ENCODE peak calls at places on chromosomes 16 and 17, in eight cellular contexts. S is neural progenitor cell; G is right atrium auricular region; U is trophoblast cell; V is left ventricle myocardium inferior; H is GM23338; A is body of pancreas; O is CD4-positive, alpha-beta memory T cell. M is an unnamed sample.

GRCh38 chr17:81939881-81940385 is 2.8 kb upstream of the PYCR1 start:
- DNase-seq in G (peak; percentile 68), O (no peak), S (no peak), H (no peak), U (no peak), A (peak; percentile 20), V (peak; percentile 78), M (peak; percentile 50)

GRCh38 chr17:82050152-82050760 is 1.4 kb downstream of the RFNG start:
- DNase-seq in U (no peak), A (no peak), H (no peak), S (no peak), O (no peak), G (no peak), V (no peak), M (no peak)

GRCh38 chr17:57092171-57092570 is 7.1 kb downstream of the AKAP1 start:
- DNase-seq in O (no peak), H (no peak), S (no peak), A (no peak), V (no peak), U (no peak), G (no peak), M (no peak)

GRCh38 chr17:57774872-57775271 is 29.8 kb upstream of the CCDC182 start:
- DNase-seq in G (no peak), S (no peak), U (no peak), H (no peak), V (no peak), O (no peak), A (no peak), M (no peak)

GRCh38 chr17:49760296-49760695 is 3.6 kb downstream of the FAM117A start:
- DNase-seq in S (no peak), U (no peak), O (no peak), V (no peak), H (no peak), A (no peak), G (no peak), M (no peak)

GRCh38 chr16:1874854-1875253 is 2.9 kb upstream of the MEIOB start:
- DNase-seq in A (no peak), S (no peak), U (no peak), O (no peak), H (no peak), V (no peak), G (no peak), M (no peak)

GRCh38 chr16:19136549-19137196 is 22.9 kb downstream of the ITPRIPL2 start:
- DNase-seq in V (no peak), S (no peak), G (no peak), U (peak; percentile 64), H (no peak), A (no peak), O (no peak), M (peak; percentile 38)

GRCh38 chr17:49861150-49861884 is 13.4 kb upstream of the TAC4 start:
- DNase-seq in S (peak; percentile 78), U (peak; percentile 88), G (no peak), V (no peak), A (peak; percentile 41), O (peak; percentile 39), H (peak; percentile 68), M (no peak)

GRCh38 chr16:17356243-17356933 is 114.4 kb downstream of the XYLT1 start:
- DNase-seq in V (no peak), A (no peak), S (no peak), G (no peak), O (no peak), U (no peak), H (no peak), M (no peak)

GRCh38 chr17:7465481-7466275 is 13.8 kb downstream of the ZBTB4 start:
- DNase-seq in S (no peak), H (no peak), A (no peak), G (no peak), U (no peak), O (no peak), V (no peak), M (no peak)

GRCh38 chr17:63247706-63248105 is 198.4 kb downstream of the CYB561 start:
- DNase-seq in S (no peak), U (no peak), G (no peak), V (no peak), A (no peak), H (no peak), O (no peak), M (no peak)

GRCh38 chr16:52563767-52564611 is 17.0 kb upstream of the TOX3 start:
- DNase-seq in O (no peak), S (no peak), G (no peak), H (no peak), A (no peak), V (no peak), U (no peak), M (no peak)

GRCh38 chr16:27123795-27124194 is 57.1 kb downstream of the C16orf82 start:
- DNase-seq in O (no peak), A (no peak), U (no peak), G (no peak), V (no peak), S (no peak), H (no peak), M (no peak)

GRCh38 chr17:76202516-76202915 is 37.8 kb downstream of the RNF157 start:
- DNase-seq in S (no peak), A (no peak), H (no peak), V (no peak), O (no peak), G (no peak), U (no peak), M (no peak)

GRCh38 chr17:33113281-33114010 is 121.8 kb downstream of the SPACA3 start:
- DNase-seq in O (no peak), V (no peak), S (no peak), H (peak; percentile 23), U (no peak), G (no peak), A (peak; percentile 40), M (no peak)

GRCh38 chr17:67007266-67007665 is 37.1 kb upstream of the CACNG1 start:
- DNase-seq in G (no peak), O (no peak), S (no peak), H (no peak), A (no peak), U (no peak), V (no peak), M (no peak)

GRCh38 chr16:3739636-3740035 is 22.3 kb upstream of the TRAP1 start:
- DNase-seq in H (no peak), S (no peak), G (no peak), U (no peak), V (no peak), O (no peak), A (no peak), M (no peak)

GRCh38 chr17:63649813-63650212 is 27.6 kb downstream of the MAP3K3 start:
- DNase-seq in G (no peak), V (no peak), A (no peak), H (no peak), U (no peak), S (no peak), O (no peak), M (no peak)

GRCh38 chr16:29116980-29117379 is 132.1 kb downstream of the LAT start:
- DNase-seq in O (no peak), V (no peak), U (no peak), G (no peak), S (no peak), A (no peak), H (no peak), M (no peak)

GRCh38 chr16:83899272-83899897 is 470 bp downstream of the MLYCD start:
- DNase-seq in U (peak; percentile 51), H (peak; percentile 73), O (peak; percentile 42), A (peak; percentile 54), G (no peak), S (peak; percentile 82), V (peak; percentile 49), M (no peak)

GRCh38 chr16:88469615-88470395 is 16.7 kb downstream of the ZFPM1 start:
- DNase-seq in U (no peak), S (no peak), V (no peak), G (no peak), O (peak; percentile 57), H (no peak), A (no peak), M (no peak)

GRCh38 chr16:46607529-46607928 is 13.7 kb downstream of the SHCBP1 start:
- DNase-seq in V (no peak), A (no peak), H (peak; percentile 26), U (no peak), O (peak; percentile 27), G (no peak), S (no peak), M (no peak)

GRCh38 chr17:1490643-1491405 is 1.7 kb downstream of the MYO1C start:
- DNase-seq in G (peak; percentile 64), S (peak; percentile 84), A (peak; percentile 69), H (peak; percentile 80), V (peak; percentile 83), O (peak; percentile 52), U (peak; percentile 39), M (no peak)

GRCh38 chr16:4979736-4980660 is 21.9 kb downstream of the SEC14L5 start:
- DNase-seq in A (no peak), U (no peak), O (no peak), V (no peak), S (no peak), G (no peak), H (no peak), M (no peak)

GRCh38 chr16:4979164-4979563 is 21.0 kb downstream of the SEC14L5 start:
- DNase-seq in V (no peak), S (no peak), A (no peak), G (no peak), U (no peak), H (no peak), O (no peak), M (no peak)

GRCh38 chr16:4976079-4976478 is 17.9 kb downstream of the SEC14L5 start:
- DNase-seq in S (no peak), U (no peak), V (no peak), G (no peak), H (no peak), A (no peak), O (no peak), M (no peak)

GRCh38 chr16:4972938-4973587 is 14.9 kb downstream of the SEC14L5 start:
- DNase-seq in H (no peak), A (no peak), V (no peak), G (no peak), U (no peak), S (no peak), O (no peak), M (peak; percentile 55)

GRCh38 chr16:4976611-4977145 is 18.5 kb downstream of the SEC14L5 start:
- DNase-seq in S (no peak), U (no peak), O (no peak), G (no peak), A (peak; percentile 90), H (no peak), V (no peak), M (peak; percentile 89)
- H3K27ac ChIP-seq in S (no peak overlapping the region), U (no peak overlapping the region), O (no peak overlapping the region), G (no peak overlapping the region), A (peak overlapping the region; percentile 75), H (no peak overlapping the region), V (no peak overlapping the region), M (peak overlapping the region; percentile 96)

GRCh38 chr17:48567646-48568354 is 10.3 kb downstream of the HOXB4 start:
- DNase-seq in U (no peak), G (no peak), V (no peak), H (no peak), S (no peak), A (no peak), O (no peak), M (no peak)
- H3K27me3 ChIP-seq in U (peaks cover 11% of the 10 kb centered on the region), G (peaks cover 18% of the 10 kb centered on the region), V (peaks cover 100% of the 10 kb centered on the region), H (peaks cover 100% of the 10 kb centered on the region), S (peaks cover 100% of the 10 kb centered on the region), A (peaks cover 31% of the 10 kb centered on the region), O (no peaks in the 10 kb centered on the region), M (peaks cover 29% of the 10 kb centered on the region)

GRCh38 chr17:27460196-27460725 is 4.0 kb downstream of the KSR1 start:
- DNase-seq in S (no peak), A (peak; percentile 40), U (no peak), G (no peak), V (no peak), H (no peak), O (no peak), M (no peak)
- H3K27ac ChIP-seq in S (no peak overlapping the region), A (peak overlapping the region; percentile 81), U (no peak overlapping the region), G (no peak overlapping the region), V (no peak overlapping the region), H (no peak overlapping the region), O (no peak overlapping the region), M (no peak overlapping the region)

GRCh38 chr17:77996256-77996655 is 37.8 kb downstream of the TNRC6C start:
- DNase-seq in O (no peak), G (no peak), V (no peak), A (no peak), H (no peak), U (no peak), S (no peak), M (no peak)
- H3K27me3 ChIP-seq in O (no peaks in the 10 kb centered on the region), G (no peaks in the 10 kb centered on the region), V (no peaks in the 10 kb centered on the region), A (no peaks in the 10 kb centered on the region), H (no peaks in the 10 kb centered on the region), U (no peaks in the 10 kb centered on the region), S (no peaks in the 10 kb centered on the region), M (no peaks in the 10 kb centered on the region)